ENCODE peak calls at places on chromosomes 12 and 14, in five cellular contexts. X is psoas muscle, Y is AG09309, M is BJ, J is suprapubic skin. L is an unnamed sample.

GRCh38 chr14:100539766-100540140 is 47.5 kb downstream of the BEGAIN start:
- DNase-seq in X (peak; percentile 8), Y (no peak), M (no peak), J (peak; percentile 49), L (no peak)

GRCh38 chr12:122126713-122127597 is 47.1 kb downstream of the IL31 start:
- DNase-seq in X (no peak), Y (no peak), M (no peak), J (no peak), L (no peak)

GRCh38 chr14:100741956-100742355 is 15.3 kb downstream of the DLK1 start:
- DNase-seq in X (no peak), Y (no peak), M (no peak), J (no peak), L (no peak)

GRCh38 chr12:75656650-75657049 is 145.2 kb upstream of the KRR1 start:
- DNase-seq in X (no peak), Y (peak; percentile 90), M (peak; percentile 63), J (no peak), L (no peak)

GRCh38 chr14:22768947-22769346 is 2.5 kb downstream of the OXA1L start:
- DNase-seq in X (no peak), Y (no peak), M (no peak), J (no peak), L (no peak)

GRCh38 chr14:105867961-105868599 is 341.7 kb downstream of the TMEM121 start:
- DNase-seq in X (no peak), Y (no peak), M (no peak), J (no peak), L (no peak)

GRCh38 chr14:61671086-61671485 is 24.2 kb upstream of the HIF1A start:
- DNase-seq in X (no peak), Y (no peak), M (no peak), J (no peak), L (no peak)

GRCh38 chr12:50017047-50017446 is 8.2 kb downstream of the RACGAP1 start:
- DNase-seq in X (no peak), Y (peak; percentile 71), M (peak; percentile 68), J (peak; percentile 81), L (peak; percentile 83)

GRCh38 chr12:50925920-50926319 is 26.4 kb upstream of the HIGD1C start:
- DNase-seq in X (no peak), Y (no peak), M (no peak), J (no peak), L (no peak)

GRCh38 chr12:120744922-120745493 is 19.4 kb downstream of the ACADS start:
- DNase-seq in X (no peak), Y (no peak), M (no peak), J (no peak), L (no peak)

GRCh38 chr12:12845794-12846243 is 32.7 kb downstream of the DDX47 start:
- DNase-seq in X (no peak), Y (no peak), M (no peak), J (no peak), L (no peak)

GRCh38 chr14:102479777-102480176 is 29.8 kb downstream of the ANKRD9 start:
- DNase-seq in X (peak; percentile 53), Y (no peak), M (no peak), J (no peak), L (no peak)

GRCh38 chr12:112218150-112218549 is 92.8 kb downstream of the TRAFD1 start:
- DNase-seq in X (no peak), Y (no peak), M (no peak), J (no peak), L (no peak)

GRCh38 chr12:106045251-106045674 is 93.5 kb downstream of the NUAK1 start:
- DNase-seq in X (no peak), Y (no peak), M (no peak), J (no peak), L (no peak)

GRCh38 chr14:94136575-94137331 is 7.3 kb upstream of the IFI27L2 start:
- DNase-seq in X (peak; percentile 87), Y (peak; percentile 39), M (peak; percentile 15), J (peak; percentile 92), L (peak; percentile 65)

GRCh38 chr14:104263671-104264358 is 125.4 kb downstream of the KIF26A start:
- DNase-seq in X (no peak), Y (no peak), M (no peak), J (no peak), L (no peak)

GRCh38 chr14:104369208-104369607 is 210.4 kb upstream of the C14orf180 start:
- DNase-seq in X (peak; percentile 3), Y (no peak), M (no peak), J (no peak), L (no peak)

GRCh38 chr12:97639702-97640101 is 177.1 kb downstream of the RMST start:
- DNase-seq in X (no peak), Y (no peak), M (no peak), J (no peak), L (no peak)

GRCh38 chr12:116040412-116040811 is 237.1 kb downstream of the MED13L start:
- DNase-seq in X (no peak), Y (no peak), M (no peak), J (no peak), L (no peak)

GRCh38 chr12:6753772-6754356 is 923 bp upstream of the MLF2 start:
- DNase-seq in X (no peak), Y (no peak), M (no peak), J (no peak), L (no peak)

GRCh38 chr12:6754406-6754805 is 1.5 kb upstream of the MLF2 start:
- DNase-seq in X (no peak), Y (no peak), M (no peak), J (no peak), L (no peak)

GRCh38 chr12:6752181-6752930 is 585 bp downstream of the MLF2 start:
- DNase-seq in X (no peak), Y (no peak), M (no peak), J (no peak), L (no peak)

GRCh38 chr12:6751767-6752166 is 1.2 kb downstream of the MLF2 start:
- DNase-seq in X (no peak), Y (no peak), M (no peak), J (no peak), L (no peak)

DNA sequence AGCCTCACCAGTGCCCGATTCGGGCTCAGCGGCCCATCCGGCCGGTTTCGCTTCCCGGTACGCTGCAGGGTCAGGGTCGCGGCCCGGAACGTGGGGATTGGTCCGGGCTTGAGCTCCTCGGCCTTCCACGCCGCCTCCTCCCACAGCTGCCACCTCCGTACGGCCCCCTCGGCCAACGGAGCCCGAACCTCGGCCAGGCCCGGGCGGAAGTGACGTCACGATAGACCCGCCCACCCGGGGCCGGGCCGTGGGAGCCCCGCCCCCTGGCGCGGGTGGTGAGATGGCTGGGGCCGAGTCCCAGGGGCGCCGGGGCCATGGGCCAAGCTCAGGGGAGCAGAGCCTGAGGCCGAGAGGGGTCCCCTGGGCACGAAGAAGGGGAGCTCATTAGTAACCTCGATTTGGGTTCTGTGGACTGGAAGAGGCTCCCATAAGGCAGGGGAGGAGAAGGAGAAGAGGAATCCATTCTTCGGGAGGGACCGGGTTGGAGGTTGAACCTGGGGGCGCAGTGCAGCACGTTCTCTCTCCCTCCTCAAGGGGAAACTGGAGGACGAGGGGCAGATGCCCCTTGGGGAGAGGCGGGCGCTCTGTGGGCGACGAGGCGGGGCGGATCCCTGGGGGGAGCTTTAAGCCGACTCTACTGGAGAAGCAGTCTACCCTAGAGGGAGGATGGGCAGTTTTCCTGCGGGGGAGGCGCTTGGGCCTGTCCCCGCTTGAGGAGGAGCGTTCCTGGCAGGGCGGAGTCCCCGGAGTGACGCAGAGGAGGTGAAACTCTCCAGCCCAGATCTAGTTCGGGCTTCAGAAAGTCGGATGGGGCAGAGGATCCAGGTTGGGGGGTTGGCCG is at the start of gene MLF2:
- DNase-seq in X (peak; percentile 98), Y (peak; percentile 97), M (peak; percentile 93), J (peak; percentile 99), L (peak; percentile 98)
- TF ChIP-seq CTCF in X (peak; percentile 91), Y (no peak), M (no peak), J (no peak), L (peak; percentile 96)

GRCh38 chr14:91138511-91139359 is 24.9 kb downstream of the DGLUCY start:
- DNase-seq in X (no peak), Y (no peak), M (no peak), J (no peak), L (no peak)
- TF ChIP-seq CTCF in X (peak; percentile 53), Y (peak; percentile 45), M (peak; percentile 52), J (no peak), L (peak; percentile 49)

DNA sequence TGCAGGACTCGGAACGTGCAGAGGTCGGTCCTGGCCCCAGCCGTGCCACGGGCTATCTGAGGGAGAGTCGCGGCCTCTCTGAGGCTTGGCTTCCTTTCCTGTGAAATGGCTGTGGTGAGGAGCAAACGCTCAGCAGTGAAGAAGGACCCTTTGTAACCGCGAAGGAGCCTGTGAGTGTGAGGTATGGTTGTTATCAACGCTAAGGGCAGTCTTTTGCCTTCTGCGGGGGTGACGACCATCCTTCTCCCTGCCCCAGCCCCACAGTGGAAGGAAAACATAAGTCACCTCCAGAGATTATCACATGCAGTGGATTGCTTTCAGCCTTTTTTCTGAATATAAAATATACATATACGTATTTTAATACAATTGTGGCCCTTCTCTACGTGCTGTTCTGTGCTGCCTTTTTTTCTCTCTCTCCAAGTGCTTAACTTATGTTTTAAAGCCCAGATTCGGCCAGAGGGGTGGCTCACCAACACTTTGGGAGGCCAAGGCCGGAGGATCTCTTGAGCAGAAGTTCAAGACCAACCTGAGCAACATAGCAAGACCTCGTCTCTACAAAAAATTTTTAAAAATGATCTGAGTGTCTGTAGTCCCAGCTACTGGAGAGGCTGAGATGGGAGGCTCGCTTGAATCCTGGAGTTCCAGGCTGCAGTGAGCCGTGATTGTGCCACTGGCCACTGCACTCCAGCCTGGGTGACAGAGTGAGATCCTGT is 17.4 kb downstream of the TAMALIN start:
- DNase-seq in X (no peak), Y (no peak), M (no peak), J (no peak), L (no peak)
- TF ChIP-seq CTCF in X (no peak), Y (no peak), M (no peak), J (no peak), L (no peak)

GRCh38 chr14:70098257-70098809 is 90.4 kb downstream of the SLC8A3 start:
- DNase-seq in X (no peak), Y (no peak), M (no peak), J (no peak), L (no peak)

GRCh38 chr14:70094631-70095030 is 94.1 kb downstream of the SLC8A3 start:
- DNase-seq in X (no peak), Y (no peak), M (no peak), J (no peak), L (no peak)

GRCh38 chr14:70094106-70094505 is 94.6 kb downstream of the SLC8A3 start:
- DNase-seq in X (no peak), Y (no peak), M (no peak), J (no peak), L (no peak)

GRCh38 chr14:70097576-70098256 is 91.0 kb downstream of the SLC8A3 start:
- DNase-seq in X (no peak), Y (no peak), M (no peak), J (no peak), L (no peak)

DNA sequence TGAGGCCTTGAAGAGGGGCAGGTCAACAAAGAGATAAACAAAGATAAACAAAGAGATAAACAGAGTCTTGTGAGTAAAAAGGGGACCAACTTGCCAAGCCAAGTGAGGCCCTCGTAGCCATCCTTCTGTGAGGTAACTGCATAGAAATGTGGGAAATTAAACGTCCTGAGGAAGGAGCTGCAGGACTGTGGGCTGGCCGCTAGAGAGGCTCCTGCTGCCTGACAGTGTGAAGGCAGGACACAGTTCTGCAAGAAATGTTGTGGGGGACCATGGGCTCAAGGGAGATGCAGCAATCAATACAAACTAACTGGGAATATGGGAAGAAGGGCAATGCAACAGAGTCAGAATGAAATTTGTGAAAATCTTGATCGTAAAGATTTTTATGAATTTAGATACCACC is 91.9 kb downstream of the SLC8A3 start:
- DNase-seq in X (no peak), Y (no peak), M (no peak), J (no peak), L (no peak)
- TF ChIP-seq CTCF in X (no peak), Y (no peak), M (peak; percentile 44), J (no peak), L (no peak)

L was measured in HFF-Myc.